ENCODE peak calls at places on chromosomes 11 and 22, in ten cellular contexts. F is K562, G is vagina, K is GM12878, N is endothelial cell of umbilical vein, X is transverse colon, I is NB4, O is spleen, V is tibial nerve, T is heart left ventricle. R is an unnamed sample.

GRCh38 chr11:106670069-106670468 is 348.2 kb downstream of the GUCY1A2 start:
- DNase-seq in F (no peak), G (no peak), K (no peak), N (no peak), X (no peak), I (no peak), O (no peak), V (no peak), T (no peak), R (no peak)

GRCh38 chr11:8282621-8283509 is 19.2 kb upstream of the LMO1 start:
- DNase-seq in F (no peak), G (peak), K (no peak), N (no peak), X (no peak), I (no peak), O (peak), V (no peak), T (no peak), R (peak)

GRCh38 chr11:68956547-68957254 is 24.1 kb downstream of the MRGPRD start:
- DNase-seq in F (no peak), G (no peak), K (no peak), N (no peak), X (no peak), I (no peak), O (no peak), V (no peak), T (peak), R (no peak)

GRCh38 chr11:67345247-67345948 is 7.9 kb downstream of the POLD4 start:
- DNase-seq in F (no peak), G (no peak), K (peak), N (peak), X (peak), I (no peak), O (no peak), V (no peak), T (no peak), R (no peak)

GRCh38 chr11:118610773-118611432 is 3.5 kb downstream of the PHLDB1 start:
- DNase-seq in F (peak), G (no peak), K (no peak), N (peak), X (peak), I (peak), O (peak), V (peak), T (peak), R (no peak)

GRCh38 chr11:69215784-69216415 is 60.2 kb downstream of the SMIM38 start:
- DNase-seq in F (no peak), G (peak), K (no peak), N (no peak), X (no peak), I (no peak), O (no peak), V (no peak), T (no peak), R (peak)

GRCh38 chr11:20474176-20474950 is 86.8 kb downstream of the PRMT3 start:
- DNase-seq in F (no peak), G (no peak), K (no peak), N (peak), X (no peak), I (no peak), O (no peak), V (no peak), T (no peak), R (peak)

GRCh38 chr22:40855104-40855959 is 1.1 kb downstream of the ST13 start:
- DNase-seq in F (no peak), G (no peak), K (no peak), N (no peak), X (no peak), I (peak), O (no peak), V (no peak), T (no peak), R (peak)

GRCh38 chr22:23263651-23264555 is 83.6 kb downstream of the BCR start:
- DNase-seq in F (peak), G (no peak), K (no peak), N (no peak), X (peak), I (peak), O (peak), V (no peak), T (no peak), R (no peak)

GRCh38 chr11:62493801-62494200 is 52.8 kb downstream of the AHNAK start:
- DNase-seq in F (no peak), G (no peak), K (no peak), N (no peak), X (no peak), I (no peak), O (no peak), V (no peak), T (no peak), R (no peak)

GRCh38 chr11:120236169-120237107 is 3.5 kb upstream of the POU2F3 start:
- DNase-seq in F (peak), G (no peak), K (no peak), N (no peak), X (no peak), I (peak), O (no peak), V (no peak), T (no peak), R (no peak)

GRCh38 chr11:131025020-131025419 is 108.7 kb upstream of the SNX19 start:
- DNase-seq in F (peak), G (no peak), K (no peak), N (no peak), X (no peak), I (no peak), O (no peak), V (no peak), T (no peak), R (no peak)

GRCh38 chr11:35343033-35343598 is 76.2 kb downstream of the SLC1A2 start:
- DNase-seq in F (peak), G (no peak), K (no peak), N (no peak), X (no peak), I (no peak), O (no peak), V (no peak), T (no peak), R (no peak)

GRCh38 chr11:79439430-79439892 is 1.4 kb downstream of the TENM4 start:
- DNase-seq in F (no peak), G (no peak), K (no peak), N (no peak), X (no peak), I (no peak), O (no peak), V (no peak), T (no peak), R (no peak)

GRCh38 chr11:100098560-100098959 is 588.5 kb upstream of the ARHGAP42 start:
- DNase-seq in F (no peak), G (no peak), K (no peak), N (no peak), X (no peak), I (no peak), O (no peak), V (no peak), T (no peak), R (no peak)

GRCh38 chr11:76669901-76670474 is 559 bp downstream of the LRRC32 start:
- DNase-seq in F (no peak), G (no peak), K (no peak), N (peak), X (no peak), I (no peak), O (peak), V (peak), T (peak), R (peak)

GRCh38 chr11:100682247-100682969 is 4.7 kb upstream of the ARHGAP42 start:
- DNase-seq in F (no peak), G (no peak), K (no peak), N (peak), X (no peak), I (peak), O (no peak), V (no peak), T (no peak), R (no peak)

GRCh38 chr11:66317766-66318575 is 1.1 kb upstream of the CD248 start:
- DNase-seq in F (no peak), G (peak), K (no peak), N (no peak), X (peak), I (peak), O (peak), V (peak), T (peak), R (peak)

GRCh38 chr11:115111066-115111465 is 393.1 kb downstream of the CADM1 start:
- DNase-seq in F (no peak), G (no peak), K (no peak), N (no peak), X (no peak), I (no peak), O (no peak), V (no peak), T (no peak), R (no peak)

GRCh38 chr11:125517116-125517804 is 21.2 kb upstream of the FEZ1 start:
- DNase-seq in F (peak), G (no peak), K (no peak), N (peak), X (no peak), I (no peak), O (no peak), V (no peak), T (no peak), R (no peak)

GRCh38 chr11:129280027-129280811 is 88.1 kb upstream of the ARHGAP32 start:
- DNase-seq in F (no peak), G (no peak), K (no peak), N (no peak), X (peak), I (peak), O (no peak), V (no peak), T (no peak), R (no peak)

GRCh38 chr22:45762545-45763235 is 91.1 kb downstream of the ATXN10 start:
- DNase-seq in F (no peak), G (no peak), K (no peak), N (no peak), X (no peak), I (no peak), O (no peak), V (no peak), T (no peak), R (no peak)

GRCh38 chr11:79331251-79331901 is 109.5 kb downstream of the TENM4 start:
- DNase-seq in F (no peak), G (no peak), K (no peak), N (no peak), X (no peak), I (no peak), O (no peak), V (no peak), T (no peak), R (no peak)

GRCh38 chr11:92505689-92506088 is 281.1 kb downstream of the FAT3 start:
- DNase-seq in F (no peak), G (no peak), K (no peak), N (no peak), X (no peak), I (no peak), O (no peak), V (no peak), T (no peak), R (no peak)

GRCh38 chr11:77223797-77224196 is 77.7 kb downstream of the GDPD4 start:
- DNase-seq in F (no peak), G (no peak), K (no peak), N (no peak), X (peak), I (no peak), O (no peak), V (no peak), T (no peak), R (no peak)

GRCh38 chr11:67351275-67352005 is 1.9 kb downstream of the POLD4 start:
- DNase-seq in F (peak), G (no peak), K (no peak), N (peak), X (peak), I (peak), O (peak), V (no peak), T (no peak), R (peak)

GRCh38 chr11:134925432-134925831 is 513.4 kb upstream of the B3GAT1 start:
- DNase-seq in F (no peak), G (no peak), K (no peak), N (no peak), X (no peak), I (no peak), O (no peak), V (no peak), T (no peak), R (peak)

GRCh38 chr11:56624661-56625110 is 10.0 kb upstream of the OR5M1 start:
- DNase-seq in F (peak), G (no peak), K (peak), N (no peak), X (no peak), I (peak), O (no peak), V (no peak), T (no peak), R (no peak)
- TF ChIP-seq CTCF in F (no peak), G (no peak), K (peak), N (no peak), X (peak), I (peak), O (no peak), V (no peak), T (peak), R (no peak)

GRCh38 chr11:47977651-47978050 is 2.7 kb upstream of the PTPRJ start:
- DNase-seq in F (no peak), G (no peak), K (no peak), N (no peak), X (no peak), I (peak), O (no peak), V (no peak), T (no peak), R (no peak)

GRCh38 chr11:47980907-47981621 is 705 bp downstream of the PTPRJ start:
- DNase-seq in F (peak), G (no peak), K (no peak), N (peak), X (peak), I (peak), O (peak), V (no peak), T (peak), R (peak)

GRCh38 chr11:47980093-47980906 is at the start of gene PTPRJ:
- DNase-seq in F (peak), G (no peak), K (no peak), N (peak), X (peak), I (peak), O (peak), V (no peak), T (peak), R (peak)

GRCh38 chr11:47981667-47982404 is 1.5 kb downstream of the PTPRJ start:
- DNase-seq in F (no peak), G (no peak), K (no peak), N (no peak), X (no peak), I (peak), O (peak), V (no peak), T (peak), R (no peak)

GRCh38 chr11:47979378-47980092 is 824 bp upstream of the PTPRJ start:
- DNase-seq in F (no peak), G (no peak), K (no peak), N (peak), X (no peak), I (peak), O (no peak), V (no peak), T (no peak), R (no peak)
- TF ChIP-seq POLR2A in F (no peak), G (no peak), K (no peak), N (no peak), X (no peak), I (no peak), O (no peak), V (no peak), T (no peak), R (no peak)

DNA sequence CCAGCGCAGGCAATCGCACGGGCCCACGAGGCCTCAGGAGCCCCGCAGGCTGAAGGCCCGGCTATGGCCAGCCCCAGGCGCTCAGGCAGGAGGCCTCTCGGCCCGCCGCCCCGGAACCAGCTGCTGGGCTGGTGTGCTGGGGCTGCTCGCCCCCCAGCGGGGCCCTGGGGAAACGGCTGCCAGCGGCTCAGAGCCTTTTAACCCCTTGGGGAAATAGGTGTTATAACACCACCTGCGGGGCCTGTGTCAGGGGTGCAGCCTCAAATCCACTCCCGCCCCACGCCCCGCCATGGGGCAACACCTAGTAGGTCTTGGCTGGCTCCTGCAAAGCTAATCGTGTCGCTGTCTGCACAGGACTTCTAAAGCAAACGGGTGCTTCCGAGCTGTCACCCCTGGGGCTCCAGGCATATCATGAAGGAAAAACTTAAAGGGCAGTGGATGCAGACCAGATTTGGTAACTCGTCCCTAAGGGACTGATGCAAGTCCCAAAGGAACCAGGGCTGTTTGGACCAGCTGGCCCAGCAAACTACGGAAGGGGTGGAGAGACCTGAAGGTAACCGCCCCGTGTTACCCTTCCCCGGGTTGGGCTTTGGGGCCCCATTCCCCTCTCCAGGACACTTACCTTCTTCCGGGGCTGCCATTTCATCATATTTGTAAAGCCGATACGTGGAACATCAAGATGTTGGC is 237.2 kb downstream of the TTC28 start:
- DNase-seq in F (peak), G (peak), K (no peak), N (peak), X (peak), I (peak), O (peak), V (peak), T (peak), R (peak)
- H3K4me3 ChIP-seq in F (peak), G (peak), K (no peak), N (peak), X (peak), I (peak), O (peak), V (peak), T (peak), R (peak)

GRCh38 chr22:29291215-29291614 is 15.2 kb upstream of the GAS2L1 start:
- DNase-seq in F (no peak), G (no peak), K (no peak), N (no peak), X (no peak), I (no peak), O (no peak), V (no peak), T (no peak), R (no peak)
- TF ChIP-seq CTCF in F (no peak), G (no peak), K (no peak), N (no peak), X (no peak), I (no peak), O (no peak), V (no peak), T (no peak), R (no peak)

DNA sequence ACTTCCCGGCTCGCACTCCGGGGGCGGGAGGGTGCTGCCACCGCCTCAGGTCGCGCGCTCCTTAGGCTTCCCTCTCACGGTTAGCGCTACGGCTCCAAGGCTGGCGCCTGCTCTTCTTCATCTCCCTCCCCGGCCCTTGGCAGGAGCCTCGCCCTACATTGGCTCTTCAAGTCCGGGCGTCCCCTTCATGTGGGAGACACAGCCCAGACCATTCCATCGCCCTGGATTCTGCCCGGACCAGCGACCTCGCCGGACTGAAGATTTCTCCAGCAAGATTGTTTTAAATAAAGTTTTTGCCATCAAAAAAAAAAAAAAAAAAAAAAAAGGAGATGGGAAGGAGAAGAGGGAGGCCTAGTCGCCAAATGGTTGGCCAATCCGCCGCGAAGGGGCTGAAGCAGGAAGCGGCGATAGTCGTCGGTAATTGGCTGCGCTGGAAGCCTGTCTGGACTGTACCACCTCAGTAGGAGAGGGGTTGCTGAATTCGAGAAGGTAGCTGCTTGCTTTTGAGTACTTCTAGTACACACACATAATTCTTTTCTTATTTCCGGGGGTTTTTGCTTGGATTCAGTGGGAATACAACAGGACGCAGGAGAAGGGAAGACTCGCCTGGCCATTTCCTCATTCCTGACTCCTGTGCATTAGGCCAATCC is 724 bp upstream of the ZDHHC5 start:
- DNase-seq in F (peak), G (peak), K (no peak), N (peak), X (peak), I (peak), O (peak), V (peak), T (peak), R (peak)
- TF ChIP-seq POLR2A in F (peak), G (no peak), K (peak), N (peak), X (peak), I (peak), O (no peak), V (no peak), T (no peak), R (no peak)

GRCh38 chr11:113855803-113856202 is 19.6 kb downstream of the USP28 start:
- DNase-seq in F (no peak), G (no peak), K (no peak), N (no peak), X (no peak), I (no peak), O (no peak), V (no peak), T (no peak), R (no peak)

GRCh38 chr11:113856966-113857759 is 18.2 kb downstream of the USP28 start:
- DNase-seq in F (no peak), G (no peak), K (no peak), N (peak), X (no peak), I (no peak), O (no peak), V (no peak), T (no peak), R (no peak)

GRCh38 chr11:113864410-113864809 is 11.0 kb downstream of the USP28 start:
- DNase-seq in F (no peak), G (no peak), K (no peak), N (no peak), X (no peak), I (no peak), O (no peak), V (no peak), T (no peak), R (no peak)

GRCh38 chr11:113862430-113862829 is 12.9 kb downstream of the USP28 start:
- DNase-seq in F (no peak), G (no peak), K (no peak), N (no peak), X (no peak), I (no peak), O (no peak), V (no peak), T (no peak), R (no peak)

DNA sequence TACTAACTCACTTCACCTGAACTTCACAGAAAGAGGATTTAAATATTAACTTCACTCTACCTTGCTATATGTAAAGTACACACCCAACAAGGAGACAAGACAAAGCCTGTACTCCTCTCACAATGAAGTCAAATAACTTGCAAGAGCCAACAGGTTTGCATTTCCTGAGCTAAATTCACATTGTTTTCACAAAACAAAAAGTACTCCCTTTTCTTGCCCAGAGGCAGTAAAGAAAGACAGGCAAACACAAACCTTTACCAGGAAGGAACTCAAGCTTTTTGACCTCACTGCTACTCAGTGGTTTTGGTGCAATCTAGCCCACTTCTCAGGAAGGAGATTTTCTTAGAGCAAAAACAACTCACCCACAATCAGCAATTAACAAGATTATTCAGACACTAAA is 15.7 kb downstream of the USP28 start:
- DNase-seq in F (no peak), G (no peak), K (no peak), N (peak), X (no peak), I (peak), O (no peak), V (no peak), T (no peak), R (no peak)
- H3K4me3 ChIP-seq in F (no peak), G (no peak), K (no peak), N (no peak), X (no peak), I (no peak), O (no peak), V (no peak), T (no peak), R (no peak)

GRCh38 chr11:121393855-121394254 is 58.3 kb upstream of the SORL1 start:
- DNase-seq in F (no peak), G (no peak), K (no peak), N (no peak), X (no peak), I (peak), O (no peak), V (no peak), T (no peak), R (no peak)
- TF ChIP-seq CTCF in F (no peak), G (no peak), K (no peak), N (no peak), X (no peak), I (no peak), O (no peak), V (no peak), T (no peak), R (no peak)

DNA sequence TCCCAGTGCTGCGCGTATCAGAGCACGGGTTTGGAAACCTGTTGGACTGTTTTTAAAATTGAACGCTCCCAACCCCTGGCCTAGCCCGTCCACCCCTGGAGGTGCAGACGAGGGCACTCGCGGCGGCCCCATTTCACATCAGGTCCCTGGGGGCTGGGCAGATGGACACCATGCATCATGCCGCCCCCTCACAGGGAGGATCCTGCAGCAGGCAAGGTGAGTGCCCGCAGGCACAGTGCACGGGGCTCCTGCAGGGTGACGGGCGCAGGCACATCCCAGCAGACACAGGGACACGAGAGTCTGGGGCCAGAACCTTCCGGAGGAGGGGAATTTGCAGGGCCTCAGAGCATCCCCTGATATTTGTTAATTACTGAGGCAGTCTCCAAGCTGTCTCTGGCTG is 7.3 kb downstream of the ANO9 start:
- DNase-seq in F (no peak), G (no peak), K (no peak), N (no peak), X (no peak), I (no peak), O (peak), V (no peak), T (no peak), R (no peak)
- TF ChIP-seq POLR2A in F (no peak), G (no peak), K (no peak), N (no peak), X (no peak), I (no peak), O (no peak), V (no peak), T (no peak), R (no peak)